ENCODE peak calls at places on chromosomes 4 and X, in nine cellular contexts. One of them, this sample, is unnamed.

GRCh38 chr4:158020734-158021346 is 152.0 kb downstream of the GASK1B start:
- DNase-seq in HepG2: peak; percentile 44
- DNase-seq in T-cell: no peak
- DNase-seq in GM04504: peak; percentile 58
- DNase-seq in PC-9: peak; percentile 24
- DNase-seq in activated T-helper 1 cell treated with Interleukin-2 at 50 U/mL for 16 hours: no peak
- DNase-seq in testis: no peak
- DNase-seq in iris pigment epithelial cell: peak; percentile 95
- DNase-seq in ascending aorta: no peak
- DNase-seq in this sample: no peak

GRCh38 chr4:120071192-120071795 is 4.6 kb upstream of the MAD2L1 start:
- DNase-seq in HepG2: peak; percentile 43
- DNase-seq in T-cell: peak; percentile 10
- DNase-seq in GM04504: peak; percentile 32
- DNase-seq in PC-9: peak; percentile 18
- DNase-seq in activated T-helper 1 cell treated with Interleukin-2 at 50 U/mL for 16 hours: no peak
- DNase-seq in testis: no peak
- DNase-seq in iris pigment epithelial cell: peak; percentile 74
- DNase-seq in ascending aorta: no peak
- DNase-seq in this sample: peak; percentile 55

GRCh38 chrX:135737361-135738071 is 24.1 kb downstream of the CT45A1 start:
- DNase-seq in HepG2: no peak
- DNase-seq in T-cell: no peak
- DNase-seq in GM04504: no peak
- DNase-seq in PC-9: no peak
- DNase-seq in activated T-helper 1 cell treated with Interleukin-2 at 50 U/mL for 16 hours: no peak
- DNase-seq in testis: no peak
- DNase-seq in iris pigment epithelial cell: no peak
- DNase-seq in ascending aorta: no peak
- DNase-seq in this sample: peak; percentile 13

GRCh38 chrX:153349952-153350351 is 16.0 kb downstream of the ZNF275 start:
- DNase-seq in HepG2: no peak
- DNase-seq in T-cell: no peak
- DNase-seq in GM04504: no peak
- DNase-seq in PC-9: no peak
- DNase-seq in activated T-helper 1 cell treated with Interleukin-2 at 50 U/mL for 16 hours: no peak
- DNase-seq in testis: no peak
- DNase-seq in iris pigment epithelial cell: no peak
- DNase-seq in ascending aorta: no peak
- DNase-seq in this sample: no peak

GRCh38 chrX:68693481-68694410 is 46.3 kb downstream of the STARD8 start:
- DNase-seq in HepG2: no peak
- DNase-seq in T-cell: no peak
- DNase-seq in GM04504: no peak
- DNase-seq in PC-9: peak; percentile 39
- DNase-seq in activated T-helper 1 cell treated with Interleukin-2 at 50 U/mL for 16 hours: no peak
- DNase-seq in testis: peak; percentile 71
- DNase-seq in iris pigment epithelial cell: peak; percentile 28
- DNase-seq in ascending aorta: peak; percentile 87
- DNase-seq in this sample: peak; percentile 78

GRCh38 chr4:114265342-114265741 is 285.9 kb upstream of the ARSJ start:
- DNase-seq in HepG2: no peak
- DNase-seq in T-cell: no peak
- DNase-seq in GM04504: no peak
- DNase-seq in PC-9: no peak
- DNase-seq in activated T-helper 1 cell treated with Interleukin-2 at 50 U/mL for 16 hours: no peak
- DNase-seq in testis: no peak
- DNase-seq in iris pigment epithelial cell: no peak
- DNase-seq in ascending aorta: no peak
- DNase-seq in this sample: no peak

GRCh38 chr4:15354790-15355418 is 72.9 kb upstream of the C1QTNF7 start:
- DNase-seq in HepG2: no peak
- DNase-seq in T-cell: no peak
- DNase-seq in GM04504: no peak
- DNase-seq in PC-9: no peak
- DNase-seq in activated T-helper 1 cell treated with Interleukin-2 at 50 U/mL for 16 hours: no peak
- DNase-seq in testis: no peak
- DNase-seq in iris pigment epithelial cell: no peak
- DNase-seq in ascending aorta: no peak
- DNase-seq in this sample: no peak

GRCh38 chr4:123359449-123360306 is 36.9 kb upstream of the SPRY1 start:
- DNase-seq in HepG2: no peak
- DNase-seq in T-cell: no peak
- DNase-seq in GM04504: no peak
- DNase-seq in PC-9: no peak
- DNase-seq in activated T-helper 1 cell treated with Interleukin-2 at 50 U/mL for 16 hours: no peak
- DNase-seq in testis: no peak
- DNase-seq in iris pigment epithelial cell: no peak
- DNase-seq in ascending aorta: no peak
- DNase-seq in this sample: no peak

GRCh38 chrX:146208821-146209220 is 391.2 kb downstream of the SLITRK2 start:
- DNase-seq in HepG2: no peak
- DNase-seq in T-cell: no peak
- DNase-seq in GM04504: no peak
- DNase-seq in PC-9: no peak
- DNase-seq in activated T-helper 1 cell treated with Interleukin-2 at 50 U/mL for 16 hours: no peak
- DNase-seq in testis: no peak
- DNase-seq in iris pigment epithelial cell: no peak
- DNase-seq in ascending aorta: no peak
- DNase-seq in this sample: no peak

GRCh38 chrX:115018040-115018647 is 728 bp upstream of the IL13RA2 start:
- DNase-seq in HepG2: no peak
- DNase-seq in T-cell: no peak
- DNase-seq in GM04504: no peak
- DNase-seq in PC-9: no peak
- DNase-seq in activated T-helper 1 cell treated with Interleukin-2 at 50 U/mL for 16 hours: no peak
- DNase-seq in testis: peak; percentile 22
- DNase-seq in iris pigment epithelial cell: no peak
- DNase-seq in ascending aorta: no peak
- DNase-seq in this sample: peak; percentile 38

GRCh38 chr4:35175487-35175886 is 1068.8 kb downstream of the ARAP2 start:
- DNase-seq in HepG2: no peak
- DNase-seq in T-cell: no peak
- DNase-seq in GM04504: no peak
- DNase-seq in PC-9: no peak
- DNase-seq in activated T-helper 1 cell treated with Interleukin-2 at 50 U/mL for 16 hours: no peak
- DNase-seq in testis: no peak
- DNase-seq in iris pigment epithelial cell: no peak
- DNase-seq in ascending aorta: no peak
- DNase-seq in this sample: no peak

GRCh38 chr4:94452476-94453300 is 946 bp downstream of the PDLIM5 start:
- DNase-seq in HepG2: peak; percentile 81
- DNase-seq in T-cell: no peak
- DNase-seq in GM04504: peak; percentile 59
- DNase-seq in PC-9: peak; percentile 73
- DNase-seq in activated T-helper 1 cell treated with Interleukin-2 at 50 U/mL for 16 hours: no peak
- DNase-seq in testis: peak; percentile 86
- DNase-seq in iris pigment epithelial cell: peak; percentile 83
- DNase-seq in ascending aorta: peak; percentile 93
- DNase-seq in this sample: peak; percentile 34

GRCh38 chr4:3314706-3315260 is 22.0 kb downstream of the RGS12 start:
- DNase-seq in HepG2: no peak
- DNase-seq in T-cell: no peak
- DNase-seq in GM04504: no peak
- DNase-seq in PC-9: no peak
- DNase-seq in activated T-helper 1 cell treated with Interleukin-2 at 50 U/mL for 16 hours: no peak
- DNase-seq in testis: no peak
- DNase-seq in iris pigment epithelial cell: no peak
- DNase-seq in ascending aorta: peak; percentile 39
- DNase-seq in this sample: no peak

GRCh38 chrX:49919617-49920016 is 2.8 kb upstream of the CLCN5 start:
- DNase-seq in HepG2: peak; percentile 9
- DNase-seq in T-cell: no peak
- DNase-seq in GM04504: no peak
- DNase-seq in PC-9: no peak
- DNase-seq in activated T-helper 1 cell treated with Interleukin-2 at 50 U/mL for 16 hours: no peak
- DNase-seq in testis: peak; percentile 68
- DNase-seq in iris pigment epithelial cell: peak; percentile 77
- DNase-seq in ascending aorta: peak; percentile 69
- DNase-seq in this sample: peak; percentile 8

GRCh38 chrX:41265615-41266014 is 68.3 kb upstream of the DDX3X start:
- DNase-seq in HepG2: no peak
- DNase-seq in T-cell: peak; percentile 26
- DNase-seq in GM04504: peak; percentile 64
- DNase-seq in PC-9: no peak
- DNase-seq in activated T-helper 1 cell treated with Interleukin-2 at 50 U/mL for 16 hours: no peak
- DNase-seq in testis: peak; percentile 18
- DNase-seq in iris pigment epithelial cell: peak; percentile 30
- DNase-seq in ascending aorta: peak; percentile 76
- DNase-seq in this sample: peak; percentile 81

GRCh38 chrX:43269201-43269600 is 386.9 kb upstream of the MAOA start:
- DNase-seq in HepG2: no peak
- DNase-seq in T-cell: no peak
- DNase-seq in GM04504: no peak
- DNase-seq in PC-9: no peak
- DNase-seq in activated T-helper 1 cell treated with Interleukin-2 at 50 U/mL for 16 hours: no peak
- DNase-seq in testis: no peak
- DNase-seq in iris pigment epithelial cell: peak; percentile 6
- DNase-seq in ascending aorta: no peak
- DNase-seq in this sample: no peak